ENCODE peak calls at places on chromosomes 4 and X, in eight cellular contexts. E is sigmoid colon, J is stomach, Z is GM23248, T is osteoblast, S is heart right ventricle, M is cardiac muscle cell, G is suprapubic skin. V is an unnamed sample. For H3K4me1 and H3K27me3, the result is how much of the 10 kb centered on the place peaks cover.

GRCh38 chrX:63930140-63930539 is 145.1 kb upstream of the ARHGEF9 start:
- DNase-seq in E (no peak), J (no peak), Z (peak), T (no peak), S (no peak), M (peak), G (no peak), V (no peak)

GRCh38 chr4:2040391-2041233 is 18.5 kb upstream of the NAT8L start:
- DNase-seq in E (no peak), J (no peak), Z (no peak), T (peak), S (no peak), M (peak), G (peak), V (no peak)

GRCh38 chr4:146852365-146852764 is 93.3 kb downstream of the TTC29 start:
- DNase-seq in E (no peak), J (no peak), Z (no peak), T (no peak), S (no peak), M (no peak), G (no peak), V (no peak)

GRCh38 chrX:152989292-152989658 is 4.6 kb downstream of the PNMA5 start:
- DNase-seq in E (no peak), J (no peak), Z (peak), T (peak), S (no peak), M (no peak), G (no peak), V (no peak)

GRCh38 chr4:7978489-7978888 is 38.8 kb upstream of the AFAP1 start:
- DNase-seq in E (no peak), J (peak), Z (no peak), T (peak), S (no peak), M (no peak), G (no peak), V (peak)

GRCh38 chrX:119989905-119990408 is 46.4 kb upstream of the NKAP start:
- DNase-seq in E (no peak), J (no peak), Z (no peak), T (no peak), S (no peak), M (peak), G (no peak), V (no peak)

GRCh38 chr4:176789955-176790354 is 2.8 kb downstream of the VEGFC start:
- DNase-seq in E (no peak), J (no peak), Z (peak), T (peak), S (peak), M (peak), G (no peak), V (peak)

GRCh38 chr4:4477796-4478195 is 64.1 kb downstream of the STX18 start:
- DNase-seq in E (no peak), J (no peak), Z (no peak), T (no peak), S (no peak), M (no peak), G (no peak), V (no peak)

GRCh38 chr4:10153161-10153560 is 36.6 kb upstream of the WDR1 start:
- DNase-seq in E (no peak), J (no peak), Z (no peak), T (no peak), S (no peak), M (no peak), G (no peak), V (no peak)

GRCh38 chrX:137432609-137433008 is 133.3 kb upstream of the ZIC3 start:
- DNase-seq in E (no peak), J (no peak), Z (no peak), T (peak), S (no peak), M (peak), G (no peak), V (no peak)

GRCh38 chr4:46124773-46125172 is 919 bp upstream of the GABRG1 start:
- DNase-seq in E (no peak), J (no peak), Z (peak), T (no peak), S (no peak), M (peak), G (no peak), V (no peak)

GRCh38 chr4:8913858-8914460 is 42.3 kb upstream of the HMX1 start:
- DNase-seq in E (peak), J (no peak), Z (no peak), T (peak), S (no peak), M (no peak), G (peak), V (no peak)

GRCh38 chrX:108267561-108267960 is 170.7 kb downstream of the COL4A6 start:
- DNase-seq in E (no peak), J (no peak), Z (no peak), T (no peak), S (no peak), M (no peak), G (no peak), V (peak)

GRCh38 chr4:168028568-168028967 is 63.8 kb upstream of the ANXA10 start:
- DNase-seq in E (no peak), J (peak), Z (peak), T (peak), S (no peak), M (no peak), G (no peak), V (no peak)

GRCh38 chr4:172998527-172999469 is 169.8 kb upstream of the GALNT7 start:
- DNase-seq in E (no peak), J (no peak), Z (peak), T (peak), S (no peak), M (no peak), G (no peak), V (peak)

GRCh38 chr4:10111067-10111801 is 5.4 kb downstream of the WDR1 start:
- DNase-seq in E (no peak), J (no peak), Z (no peak), T (peak), S (no peak), M (no peak), G (no peak), V (no peak)

GRCh38 chr4:151182455-151182854 is 83.0 kb downstream of the RPS3A start:
- DNase-seq in E (no peak), J (no peak), Z (no peak), T (no peak), S (no peak), M (no peak), G (no peak), V (no peak)

GRCh38 chr4:31104596-31104995 is 384.4 kb downstream of the PCDH7 start:
- DNase-seq in E (no peak), J (peak), Z (no peak), T (no peak), S (no peak), M (no peak), G (no peak), V (no peak)

GRCh38 chr4:3062466-3062865 is 11.9 kb downstream of the HTT-AS start:
- DNase-seq in E (no peak), J (no peak), Z (no peak), T (no peak), S (no peak), M (no peak), G (no peak), V (no peak)

GRCh38 chr4:139028191-139028661 is 12.6 kb downstream of the NOCT start:
- DNase-seq in E (no peak), J (peak), Z (no peak), T (peak), S (peak), M (peak), G (no peak), V (no peak)

GRCh38 chr4:139131209-139131870 is 45.7 kb downstream of the ELF2 start:
- DNase-seq in E (no peak), J (no peak), Z (no peak), T (no peak), S (no peak), M (no peak), G (no peak), V (no peak)

GRCh38 chr4:120293341-120293740 is 226.7 kb upstream of the MAD2L1 start:
- DNase-seq in E (no peak), J (no peak), Z (no peak), T (peak), S (no peak), M (no peak), G (no peak), V (no peak)

GRCh38 chr4:28010543-28011235 is 1150.0 kb downstream of the STIM2 start:
- DNase-seq in E (no peak), J (no peak), Z (peak), T (no peak), S (no peak), M (no peak), G (no peak), V (no peak)

GRCh38 chr4:40130401-40131036 is 66.3 kb upstream of the RHOH start:
- DNase-seq in E (no peak), J (no peak), Z (no peak), T (no peak), S (no peak), M (no peak), G (no peak), V (no peak)

GRCh38 chr4:108193891-108194672 is 25.4 kb upstream of the LEF1 start:
- DNase-seq in E (no peak), J (no peak), Z (no peak), T (peak), S (no peak), M (no peak), G (no peak), V (no peak)

GRCh38 chr4:16967722-16968121 is 69.3 kb upstream of the LDB2 start:
- DNase-seq in E (peak), J (peak), Z (peak), T (peak), S (peak), M (peak), G (peak), V (no peak)

GRCh38 chrX:41275661-41276609 is 58.0 kb upstream of the DDX3X start:
- DNase-seq in E (peak), J (peak), Z (peak), T (peak), S (peak), M (peak), G (peak), V (no peak)

GRCh38 chr4:173181769-173182374 is 13.3 kb downstream of the GALNT7 start:
- DNase-seq in E (no peak), J (no peak), Z (peak), T (no peak), S (no peak), M (no peak), G (no peak), V (peak)

GRCh38 chrX:15163131-15163530 is 106.8 kb downstream of the ASB9 start:
- DNase-seq in E (no peak), J (no peak), Z (no peak), T (no peak), S (no peak), M (no peak), G (no peak), V (no peak)

GRCh38 chr4:84032372-84032771 is 466.7 kb downstream of the NKX6-1 start:
- DNase-seq in E (no peak), J (no peak), Z (no peak), T (no peak), S (no peak), M (no peak), G (no peak), V (no peak)

GRCh38 chr4:2441393-2442174 is 22.8 kb downstream of the CFAP99 start:
- DNase-seq in E (no peak), J (peak), Z (peak), T (peak), S (no peak), M (peak), G (no peak), V (no peak)

GRCh38 chrX:37993857-37994619 is 12.3 kb upstream of the SYTL5 start:
- DNase-seq in E (no peak), J (peak), Z (no peak), T (no peak), S (no peak), M (no peak), G (no peak), V (peak)

DNA sequence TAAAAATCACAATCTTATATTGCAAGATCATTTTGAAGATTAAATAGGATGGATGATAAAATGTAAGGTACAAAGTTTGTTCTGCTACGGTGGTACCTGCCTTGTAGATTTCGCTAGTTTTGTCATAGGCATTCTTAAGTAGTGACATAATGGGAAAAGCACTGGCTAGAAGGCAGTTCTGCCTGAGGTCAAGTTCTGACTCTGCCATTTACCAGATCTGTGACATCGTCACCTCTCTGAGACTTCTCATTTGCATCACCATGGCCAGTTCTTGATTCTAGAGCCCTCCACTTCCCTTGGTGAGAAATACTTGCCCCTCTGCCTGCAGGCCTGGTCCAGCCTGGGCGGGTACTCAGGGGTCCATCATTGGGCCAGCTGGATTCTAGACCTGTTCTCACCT is 85.2 kb downstream of the HS3ST1 start:
- DNase-seq in E (no peak), J (no peak), Z (no peak), T (no peak), S (no peak), M (no peak), G (no peak), V (no peak)
- H3K27ac ChIP-seq in E (no peak), J (no peak), Z (no peak), T (no peak), S (no peak), M (no peak), G (no peak), V (no peak)

DNA sequence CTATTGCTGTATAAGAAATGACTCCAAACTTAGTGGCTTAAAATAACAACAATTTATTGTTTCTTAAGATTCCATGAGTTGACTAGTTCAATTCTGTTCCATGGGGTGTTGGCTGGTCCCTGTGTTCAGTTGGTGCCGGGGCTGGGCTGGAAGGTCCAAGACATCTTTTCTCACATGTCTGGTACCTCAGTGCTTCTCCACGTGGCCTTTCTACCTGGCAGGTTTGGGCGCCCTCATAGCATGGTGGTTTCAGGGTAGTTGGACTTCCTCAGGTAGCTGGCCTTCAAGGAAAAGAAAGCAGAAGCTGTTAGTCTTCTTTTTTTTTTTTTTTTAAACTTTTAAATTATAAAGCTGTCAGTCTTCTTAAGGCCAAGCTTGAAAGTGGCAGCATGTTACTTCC is 104.6 kb upstream of the LIMCH1 start:
- DNase-seq in E (no peak), J (no peak), Z (no peak), T (no peak), S (no peak), M (no peak), G (no peak), V (no peak)
- H3K4me1 ChIP-seq in E (under half), J (under half), Z (under half), T (under half), S (under half), M (under half), G (under half), V (under half)

GRCh38 chr4:42953316-42953715 is 60.8 kb downstream of the GRXCR1 start:
- DNase-seq in E (no peak), J (no peak), Z (no peak), T (no peak), S (no peak), M (no peak), G (no peak), V (no peak)
- H3K27me3 ChIP-seq in E (under half), J (under half), Z (under half), T (under half), S (under half), M (under half), G (under half), V (under half)

GRCh38 chr4:47274931-47275330 is 188.6 kb downstream of the COMMD8 start:
- DNase-seq in E (no peak), J (no peak), Z (no peak), T (no peak), S (no peak), M (no peak), G (no peak), V (no peak)
- H3K27ac ChIP-seq in E (no peak), J (no peak), Z (no peak), T (no peak), S (no peak), M (no peak), G (no peak), V (no peak)

GRCh38 chr4:87423313-87424031 is 1.1 kb downstream of the NUDT9 start:
- DNase-seq in E (no peak), J (no peak), Z (peak), T (peak), S (no peak), M (no peak), G (no peak), V (peak)

GRCh38 chr4:87419578-87420249 is 2.7 kb upstream of the NUDT9 start:
- DNase-seq in E (no peak), J (no peak), Z (no peak), T (no peak), S (no peak), M (no peak), G (no peak), V (no peak)

GRCh38 chr4:87420431-87420830 is 1.9 kb upstream of the NUDT9 start:
- DNase-seq in E (no peak), J (no peak), Z (no peak), T (no peak), S (no peak), M (no peak), G (no peak), V (no peak)

GRCh38 chr4:87425711-87426110 is 3.3 kb downstream of the NUDT9 start:
- DNase-seq in E (no peak), J (no peak), Z (peak), T (no peak), S (no peak), M (no peak), G (no peak), V (no peak)

DNA sequence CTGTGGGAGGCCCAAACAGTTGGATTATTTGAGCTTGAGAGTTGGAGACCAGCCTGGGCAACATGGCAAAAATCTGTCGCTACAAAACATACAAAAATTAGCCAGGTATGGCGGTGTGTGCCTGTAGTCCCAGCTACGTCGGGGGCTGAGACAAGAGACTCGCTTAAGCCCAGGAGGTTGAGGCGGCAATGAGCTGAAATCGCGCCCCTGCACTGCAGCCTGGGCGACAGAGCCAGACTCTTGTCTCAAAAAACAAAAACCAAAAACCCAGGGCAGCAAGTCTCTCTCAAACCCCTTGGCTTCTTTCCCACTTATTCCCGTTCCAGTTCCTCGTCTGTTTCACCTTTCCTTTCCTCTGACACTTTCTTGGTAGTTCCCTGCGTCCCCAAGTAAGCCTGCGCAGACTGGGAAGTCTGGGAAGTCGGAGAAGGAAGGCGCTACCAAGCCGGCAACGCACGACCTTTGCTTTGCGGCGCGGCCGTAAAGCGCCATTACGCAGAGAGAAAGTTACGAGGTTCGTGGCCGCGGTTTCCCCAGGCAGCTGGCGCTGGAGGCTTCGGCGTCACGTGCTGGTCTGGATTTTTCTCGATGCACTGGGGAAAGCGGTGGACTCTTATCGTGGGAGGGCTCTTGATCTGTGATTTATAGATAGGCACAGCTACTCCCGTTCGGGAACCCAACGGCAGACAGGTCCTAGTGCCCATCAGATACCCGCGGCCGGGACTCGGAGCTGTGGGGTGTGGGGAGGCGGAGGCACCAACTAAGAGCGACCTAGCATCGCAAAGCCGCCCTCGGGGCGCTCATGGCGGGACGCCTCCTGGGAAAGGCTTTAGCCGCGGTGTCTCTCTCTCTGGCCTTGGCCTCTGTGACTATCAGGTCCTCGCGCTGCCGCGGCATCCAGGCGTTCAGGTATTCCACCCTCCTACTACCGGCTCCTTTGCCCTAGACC is at the start of gene NUDT9:
- DNase-seq in E (peak), J (peak), Z (peak), T (peak), S (peak), M (peak), G (peak), V (peak)
- H3K4me1 ChIP-seq in E (under half), J (half or more), Z (under half), T (under half), S (under half), M (under half), G (under half), V (under half)

GRCh38 chr4:80240976-80241375 is 25.5 kb upstream of the FGF5 start:
- DNase-seq in E (no peak), J (no peak), Z (peak), T (no peak), S (no peak), M (no peak), G (no peak), V (peak)
- H3K27me3 ChIP-seq in E (under half), J (under half), Z (under half), T (under half), S (under half), M (half or more), G (under half), V (under half)

GRCh38 chr4:82232891-82233290 is 140.9 kb downstream of the HNRNPD start:
- DNase-seq in E (no peak), J (no peak), Z (peak), T (no peak), S (no peak), M (no peak), G (no peak), V (no peak)

GRCh38 chr4:82235346-82235745 is 138.4 kb downstream of the HNRNPD start:
- DNase-seq in E (no peak), J (no peak), Z (no peak), T (no peak), S (no peak), M (no peak), G (no peak), V (no peak)

GRCh38 chr4:82230310-82230709 is 143.5 kb downstream of the HNRNPD start:
- DNase-seq in E (no peak), J (no peak), Z (peak), T (no peak), S (no peak), M (no peak), G (no peak), V (peak)
- H3K27ac ChIP-seq in E (no peak), J (no peak), Z (no peak), T (no peak), S (no peak), M (no peak), G (peak), V (peak)

DNA sequence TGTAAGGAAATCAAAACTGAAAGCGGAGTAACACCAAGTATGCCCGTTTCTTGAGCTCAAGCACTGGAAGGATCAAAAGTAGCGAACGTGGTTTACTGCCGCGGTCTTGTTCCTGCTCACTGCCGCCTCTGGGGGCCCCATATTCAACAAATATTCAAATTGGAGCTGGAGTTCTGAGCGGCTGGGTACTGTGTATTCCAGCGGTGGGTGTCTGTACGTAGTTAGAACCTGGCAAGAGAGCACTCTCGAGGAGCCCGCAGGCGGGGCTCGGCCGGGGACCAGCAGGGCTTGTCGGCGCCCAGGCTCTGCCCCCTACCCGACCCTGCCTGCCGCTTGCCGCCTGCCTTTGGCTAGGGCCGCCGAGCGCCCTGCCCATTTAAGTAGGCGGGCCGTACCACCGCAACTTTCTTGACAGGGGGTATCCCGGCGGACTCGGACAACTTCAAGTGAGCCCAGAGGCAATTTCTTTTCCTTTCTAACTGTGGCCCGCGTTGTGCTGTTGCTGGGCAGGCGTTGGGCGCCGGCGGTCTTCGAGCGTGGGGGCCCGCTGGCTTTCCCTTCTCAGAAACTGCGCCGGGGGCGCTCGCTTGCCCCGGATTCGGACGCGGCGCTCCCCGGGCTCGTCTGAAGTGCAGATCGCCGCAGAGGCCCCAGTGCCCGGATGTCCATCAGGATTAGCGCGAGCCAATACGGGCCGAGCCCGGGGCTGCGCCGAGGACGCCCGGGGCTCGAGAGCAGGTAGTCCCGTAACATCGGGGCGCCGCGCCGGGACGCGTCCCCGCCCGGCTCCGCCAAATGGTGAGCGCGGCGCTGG is 71.9 kb downstream of the AFF1 start:
- DNase-seq in E (peak), J (peak), Z (peak), T (peak), S (peak), M (peak), G (peak), V (peak)
- H3K4me1 ChIP-seq in E (under half), J (half or more), Z (under half), T (under half), S (under half), M (under half), G (under half), V (under half)

V was measured in foreskin keratinocyte.